ENCODE peak calls at places on chromosome 17, in eight cellular contexts. V is SK-N-SH, S is heart right ventricle, K is left ventricle myocardium inferior, I is uterus, X is esophagus squamous epithelium, L is hepatocyte, W is A549. M is an unnamed sample.

GRCh38 chr17:17032131-17032692 is 10.0 kb upstream of the MPRIP start:
- DNase-seq in L (peak), W (peak), I (no peak), X (no peak), V (peak), S (peak), K (peak), M (peak)

GRCh38 chr17:13182854-13183253 is 165.0 kb upstream of the ELAC2 start:
- DNase-seq in S (no peak), I (no peak), V (no peak), K (no peak), L (no peak), X (no peak), W (no peak), M (no peak)

GRCh38 chr17:78617371-78618061 is 40.3 kb upstream of the DNAH17 start:
- DNase-seq in X (no peak), W (no peak), I (no peak), V (no peak), K (no peak), L (no peak), S (no peak), M (peak)

GRCh38 chr17:50935201-50936124 is 69.3 kb upstream of the TOB1 start:
- DNase-seq in L (no peak), S (peak), I (no peak), V (no peak), X (no peak), K (no peak), W (peak), M (peak)

GRCh38 chr17:61283043-61283442 is 116.6 kb upstream of the TBX2 start:
- DNase-seq in K (no peak), V (no peak), S (no peak), X (no peak), W (no peak), L (no peak), I (no peak), M (no peak)

GRCh38 chr17:34511265-34511664 is 68.1 kb upstream of the TMEM132E start:
- DNase-seq in W (no peak), L (no peak), V (peak), K (peak), X (no peak), S (peak), I (no peak), M (peak)

GRCh38 chr17:40490289-40490853 is 11.1 kb downstream of the TNS4 start:
- DNase-seq in I (peak), L (peak), X (no peak), W (peak), K (peak), S (peak), V (peak), M (peak)

GRCh38 chr17:36459045-36459444 is 27.4 kb upstream of the ZNHIT3 start:
- DNase-seq in V (no peak), I (no peak), W (no peak), K (no peak), S (no peak), L (no peak), X (no peak), M (no peak)

GRCh38 chr17:35245196-35245486 is 2.3 kb downstream of the SLFN5 start:
- DNase-seq in V (no peak), W (peak), S (no peak), I (no peak), K (no peak), X (no peak), L (no peak), M (no peak)

GRCh38 chr17:35808240-35808961 is 883 bp upstream of the TAF15 start:
- DNase-seq in K (no peak), V (no peak), I (no peak), L (no peak), S (no peak), W (no peak), X (no peak), M (no peak)

GRCh38 chr17:79937435-79937870 is 98.2 kb upstream of the CBX4 start:
- DNase-seq in V (no peak), I (no peak), L (no peak), K (no peak), W (no peak), X (no peak), S (no peak), M (no peak)

GRCh38 chr17:30336369-30337171 is 2.7 kb upstream of the TMIGD1 start:
- DNase-seq in V (peak), L (peak), I (no peak), W (peak), S (peak), K (no peak), X (no peak), M (peak)

GRCh38 chr17:77383613-77384608 is 243.1 kb downstream of the SEC14L1 start:
- DNase-seq in I (no peak), L (no peak), W (no peak), K (peak), S (peak), X (no peak), V (no peak), M (peak)

GRCh38 chr17:35373984-35374765 is 754 bp upstream of the SLFN11 start:
- DNase-seq in W (peak), S (peak), V (peak), X (no peak), K (peak), I (peak), L (peak), M (peak)

GRCh38 chr17:66711403-66711802 is 123.5 kb upstream of the CACNG5 start:
- DNase-seq in S (no peak), V (no peak), W (no peak), K (no peak), I (no peak), L (no peak), X (no peak), M (no peak)

GRCh38 chr17:3667366-3668278 is 756 bp downstream of the TAX1BP3 start:
- DNase-seq in W (peak), S (peak), X (no peak), I (peak), V (peak), K (peak), L (peak), M (peak)

GRCh38 chr17:59791603-59792457 is 84.4 kb downstream of the VMP1 start:
- DNase-seq in V (no peak), L (no peak), S (no peak), X (no peak), I (no peak), K (no peak), W (peak), M (no peak)

GRCh38 chr17:38589462-38590114 is 16.2 kb downstream of the SRCIN1 start:
- DNase-seq in V (no peak), L (no peak), W (no peak), I (no peak), S (no peak), X (no peak), K (no peak), M (no peak)

GRCh38 chr17:5050281-5050680 is 15.1 kb upstream of the SLC52A1 start:
- DNase-seq in W (no peak), X (no peak), L (peak), V (no peak), I (peak), S (no peak), K (no peak), M (no peak)

GRCh38 chr17:5055543-5055942 is 20.3 kb upstream of the SLC52A1 start:
- DNase-seq in I (no peak), X (no peak), S (no peak), W (peak), K (no peak), V (peak), L (no peak), M (peak)
- TF ChIP-seq CTCF in I (no peak), X (no peak), S (no peak), W (no peak), K (no peak), V (no peak), L (no peak), M (no peak)

DNA sequence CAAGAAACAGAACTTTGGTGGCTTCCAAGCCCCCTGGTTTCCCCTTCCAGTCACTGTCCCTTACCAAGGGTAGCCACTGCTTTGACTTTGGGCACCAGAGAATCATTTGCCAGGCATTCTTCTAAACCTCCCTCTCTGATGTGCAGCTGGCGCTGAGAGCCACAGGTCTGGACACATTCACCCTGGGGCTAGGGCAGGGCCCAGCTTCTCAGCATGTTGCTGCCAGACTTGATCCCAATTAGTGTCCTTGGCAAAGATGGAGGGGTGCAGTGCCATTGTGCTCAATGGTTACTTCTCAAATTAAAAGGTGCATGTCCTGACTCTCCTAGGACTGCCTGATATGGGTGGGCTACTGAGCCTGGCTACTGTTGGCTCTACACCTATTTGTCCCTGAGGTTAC is 7.6 kb upstream of the SLC47A2 start:
- DNase-seq in K (no peak), I (no peak), W (no peak), V (no peak), X (no peak), L (no peak), S (no peak), M (no peak)
- H3K27ac ChIP-seq in K (peak), I (no peak), W (peak), V (no peak), X (peak), L (no peak), S (no peak), M (peak)

GRCh38 chr17:76122411-76123126 is 18.5 kb downstream of the FOXJ1 start:
- DNase-seq in W (no peak), S (no peak), L (no peak), X (no peak), K (no peak), V (peak), I (no peak), M (no peak)

GRCh38 chr17:76124582-76125390 is 16.3 kb downstream of the FOXJ1 start:
- DNase-seq in S (no peak), X (no peak), V (peak), W (peak), K (no peak), I (no peak), L (peak), M (no peak)

GRCh38 chr17:76123127-76123499 is 17.9 kb downstream of the FOXJ1 start:
- DNase-seq in X (no peak), K (no peak), V (no peak), I (no peak), L (no peak), S (no peak), W (no peak), M (no peak)

GRCh38 chr17:76125391-76125675 is 15.7 kb downstream of the FOXJ1 start:
- DNase-seq in L (no peak), K (no peak), W (no peak), I (no peak), S (no peak), V (no peak), X (no peak), M (no peak)

DNA sequence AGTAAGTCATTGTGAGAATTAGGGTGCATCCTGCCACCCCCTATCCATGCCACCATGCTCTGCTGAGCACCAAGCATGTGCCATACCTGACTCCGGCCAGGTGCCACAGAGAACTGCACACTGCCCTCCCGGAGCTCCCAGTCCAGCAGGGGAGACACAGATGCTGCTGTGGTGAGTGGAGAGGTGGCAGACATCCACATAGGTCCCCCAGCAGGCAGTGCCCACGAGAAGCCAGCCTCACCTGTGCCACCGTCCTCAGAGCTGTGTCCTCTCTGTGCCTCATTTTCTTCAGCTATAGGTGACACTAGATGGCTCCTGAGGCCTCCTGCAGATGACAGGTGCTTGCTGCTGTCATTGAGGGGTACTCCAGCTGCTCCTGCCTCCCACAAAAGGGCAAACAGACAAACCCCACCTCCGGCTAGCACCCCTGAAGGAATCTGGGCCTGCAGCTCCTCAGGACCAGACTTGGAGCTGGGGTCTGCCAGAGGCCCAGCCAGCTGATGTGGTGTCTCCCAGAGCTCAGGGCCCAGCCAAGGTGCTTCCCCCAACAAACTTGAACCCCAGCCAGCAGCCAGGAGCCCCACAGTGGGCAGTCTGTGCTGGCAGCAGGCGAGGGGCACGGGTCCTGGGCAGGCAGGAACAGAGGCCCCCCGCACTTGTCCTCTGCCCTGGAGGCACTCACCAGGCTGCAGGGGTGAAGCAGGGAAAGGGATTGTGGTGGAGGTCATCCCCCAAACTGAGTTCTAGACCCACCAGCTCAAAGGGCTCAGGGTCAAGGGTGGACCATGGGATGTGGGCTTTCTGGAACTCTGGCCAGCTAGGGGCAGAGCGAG is 17.1 kb downstream of the FOXJ1 start:
- DNase-seq in I (no peak), L (no peak), X (no peak), V (peak), W (no peak), S (no peak), K (no peak), M (no peak)
- TF ChIP-seq CTCF in I (no peak), L (no peak), X (no peak), V (no peak), W (no peak), S (no peak), K (no peak), M (no peak)

DNA sequence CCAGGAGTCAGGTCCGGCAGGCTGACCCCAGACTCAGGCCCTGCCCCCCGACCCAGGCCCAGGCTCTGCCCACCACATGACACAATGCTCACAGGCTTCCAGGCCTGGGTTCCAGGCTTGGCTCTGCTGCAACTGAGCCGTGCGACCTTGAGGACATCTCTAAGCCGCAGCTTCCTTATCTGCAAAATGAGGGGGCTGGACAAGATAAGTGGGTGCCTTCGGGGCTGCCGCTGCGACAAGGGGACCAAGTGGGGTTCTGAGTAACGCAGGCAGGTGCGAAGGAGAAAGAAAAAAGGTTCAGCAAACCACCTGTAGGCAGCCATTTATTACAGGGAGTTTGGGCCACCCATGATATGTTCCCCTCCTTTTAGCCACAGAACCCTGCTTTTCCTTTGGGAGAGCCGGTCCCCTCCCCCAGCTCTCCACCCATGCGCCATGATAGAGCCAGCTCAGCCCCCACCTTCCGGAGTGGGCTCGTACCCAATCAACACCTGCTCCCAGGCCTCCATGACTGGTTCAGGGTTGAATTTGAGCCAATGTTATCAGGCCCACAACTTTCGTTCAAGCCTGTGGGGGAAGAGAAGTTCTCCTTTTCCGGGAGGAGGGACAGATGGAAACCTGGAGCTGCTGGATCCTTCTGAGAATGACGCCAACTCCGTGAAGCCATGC is 38.2 kb downstream of the RTN4RL1 start:
- DNase-seq in I (no peak), V (no peak), L (no peak), X (no peak), W (no peak), S (no peak), K (no peak), M (peak)
- H3K27ac ChIP-seq in I (no peak), V (no peak), L (no peak), X (no peak), W (peak), S (no peak), K (no peak), M (peak)

GRCh38 chr17:7219812-7220592 is at the start of the genes ACADVL and DLG4:
- DNase-seq in L (peak), K (peak), V (peak), X (no peak), W (peak), I (peak), S (peak), M (peak)

GRCh38 chr17:7218774-7219173 is 862 bp downstream of the DLG4 start:
- DNase-seq in V (no peak), W (no peak), X (no peak), S (no peak), K (no peak), L (no peak), I (no peak), M (no peak)

GRCh38 chr17:7218166-7218565 is 1.5 kb downstream of the DLG4 start:
- DNase-seq in L (no peak), V (no peak), K (no peak), I (no peak), S (no peak), X (no peak), W (no peak), M (no peak)

GRCh38 chr17:7220593-7221280 is 999 bp downstream of the ACADVL start:
- DNase-seq in K (no peak), W (peak), X (no peak), S (no peak), I (peak), V (peak), L (peak), M (peak)

DNA sequence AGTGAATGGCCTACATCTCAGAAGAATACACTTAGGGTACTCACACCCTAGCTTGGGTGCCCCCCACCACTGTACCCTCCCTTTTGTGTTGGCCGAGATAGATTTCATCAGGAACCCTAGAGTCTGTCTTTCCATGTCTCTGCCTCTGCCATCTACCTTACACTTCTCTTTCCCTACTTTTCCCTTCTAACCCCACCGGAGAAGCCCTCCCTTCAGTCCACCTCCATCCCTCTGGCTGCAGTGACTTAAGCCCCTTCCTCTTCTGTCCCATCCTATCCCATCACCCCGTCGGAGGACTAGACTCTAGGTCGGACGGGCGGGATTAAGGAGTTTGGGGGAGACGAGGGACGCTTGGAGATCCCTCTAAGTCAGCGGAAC is 213 bp downstream of the DLG4 start:
- DNase-seq in K (no peak), S (no peak), X (no peak), V (no peak), W (no peak), L (no peak), I (no peak), M (no peak)
- TF ChIP-seq CTCF in K (no peak), S (no peak), X (no peak), V (no peak), W (no peak), L (no peak), I (no peak), M (no peak)